ENCODE peak calls at places on chromosome 6, in four cellular contexts. L, Q, Z and B are unnamed samples.

GRCh38 chr6:16205377-16206144 is 32.8 kb upstream of the GMPR start:
- DNase-seq in L (no peak), Q (peak; percentile 29), Z (no peak), B (no peak)

GRCh38 chr6:41639556-41640371 is 1.5 kb downstream of the MDFI start:
- DNase-seq in L (no peak), Q (no peak), Z (no peak), B (no peak)

GRCh38 chr6:82237013-82237412 is 10.5 kb downstream of the IBTK start:
- DNase-seq in L (no peak), Q (peak; percentile 12), Z (no peak), B (no peak)

GRCh38 chr6:146887447-146888077 is 288.8 kb downstream of the ADGB start:
- DNase-seq in L (no peak), Q (no peak), Z (no peak), B (no peak)

GRCh38 chr6:129030231-129030630 is 147.3 kb downstream of the LAMA2 start:
- DNase-seq in L (no peak), Q (no peak), Z (no peak), B (no peak)

GRCh38 chr6:72819609-72820008 is 197.7 kb downstream of the KCNQ5 start:
- DNase-seq in L (no peak), Q (no peak), Z (no peak), B (no peak)

GRCh38 chr6:90701146-90701781 is 114.4 kb upstream of the MAP3K7 start:
- DNase-seq in L (no peak), Q (no peak), Z (no peak), B (no peak)

GRCh38 chr6:104531591-104531990 is 328.1 kb downstream of the HACE1 start:
- DNase-seq in L (no peak), Q (no peak), Z (no peak), B (no peak)

GRCh38 chr6:106167105-106167814 is 81.1 kb downstream of the PRDM1 start:
- DNase-seq in L (no peak), Q (no peak), Z (no peak), B (no peak)

GRCh38 chr6:155541976-155542375 is 86.3 kb upstream of the NOX3 start:
- DNase-seq in L (no peak), Q (no peak), Z (no peak), B (no peak)

GRCh38 chr6:56244528-56245253 is 2.7 kb downstream of the COL21A1 start:
- DNase-seq in L (no peak), Q (no peak), Z (no peak), B (no peak)

GRCh38 chr6:32397252-32397920 is 9.6 kb downstream of the BTNL2 start:
- DNase-seq in L (no peak), Q (no peak), Z (no peak), B (no peak)

GRCh38 chr6:150691463-150691862 is 91.8 kb downstream of the PLEKHG1 start:
- DNase-seq in L (no peak), Q (no peak), Z (no peak), B (no peak)

GRCh38 chr6:116531675-116532570 is 13.6 kb downstream of the TRAPPC3L start:
- DNase-seq in L (peak; percentile 51), Q (peak; percentile 86), Z (peak; percentile 32), B (peak; percentile 62)

GRCh38 chr6:90610291-90610670 is 23.4 kb upstream of the MAP3K7 start:
- DNase-seq in L (no peak), Q (peak; percentile 21), Z (no peak), B (no peak)

GRCh38 chr6:133099573-133099972 is 141.6 kb upstream of the EYA4 start:
- DNase-seq in L (no peak), Q (peak; percentile 31), Z (no peak), B (no peak)

GRCh38 chr6:24931752-24932691 is 3.7 kb downstream of the RIPOR2 start:
- DNase-seq in L (no peak), Q (peak; percentile 61), Z (no peak), B (no peak)

GRCh38 chr6:111789593-111789992 is 83.7 kb downstream of the FYN start:
- DNase-seq in L (no peak), Q (no peak), Z (no peak), B (no peak)

GRCh38 chr6:168196881-168197635 is 118.0 kb upstream of the FRMD1 start:
- DNase-seq in L (no peak), Q (no peak), Z (no peak), B (no peak)

GRCh38 chr6:110593637-110594036 is 117.2 kb upstream of the SLC22A16 start:
- DNase-seq in L (no peak), Q (no peak), Z (no peak), B (no peak)

GRCh38 chr6:170043881-170044790 is 246.7 kb downstream of the DLL1 start:
- DNase-seq in L (no peak), Q (no peak), Z (no peak), B (no peak)

GRCh38 chr6:99036672-99037071 is 88.9 kb upstream of the FBXL4 start:
- DNase-seq in L (no peak), Q (no peak), Z (no peak), B (no peak)

GRCh38 chr6:42745083-42745637 is 743 bp downstream of the TBCC start:
- DNase-seq in L (peak; percentile 14), Q (peak; percentile 39), Z (peak; percentile 14), B (peak; percentile 27)

GRCh38 chr6:71476371-71476770 is 187.8 kb downstream of the OGFRL1 start:
- DNase-seq in L (no peak), Q (no peak), Z (no peak), B (no peak)

GRCh38 chr6:133341607-133342158 is 100.5 kb downstream of the EYA4 start:
- DNase-seq in L (no peak), Q (peak; percentile 76), Z (no peak), B (no peak)

GRCh38 chr6:55617272-55617671 is 38.3 kb upstream of the HMGCLL1 start:
- DNase-seq in L (no peak), Q (peak; percentile 60), Z (no peak), B (no peak)

GRCh38 chr6:136501514-136501913 is 48.7 kb downstream of the MAP7 start:
- DNase-seq in L (no peak), Q (no peak), Z (no peak), B (no peak)

GRCh38 chr6:150202404-150202803 is 59.6 kb downstream of the PPP1R14C start:
- DNase-seq in L (no peak), Q (no peak), Z (no peak), B (no peak)

GRCh38 chr6:54185885-54186284 is 74.6 kb downstream of the MLIP start:
- DNase-seq in L (no peak), Q (no peak), Z (no peak), B (no peak)

DNA sequence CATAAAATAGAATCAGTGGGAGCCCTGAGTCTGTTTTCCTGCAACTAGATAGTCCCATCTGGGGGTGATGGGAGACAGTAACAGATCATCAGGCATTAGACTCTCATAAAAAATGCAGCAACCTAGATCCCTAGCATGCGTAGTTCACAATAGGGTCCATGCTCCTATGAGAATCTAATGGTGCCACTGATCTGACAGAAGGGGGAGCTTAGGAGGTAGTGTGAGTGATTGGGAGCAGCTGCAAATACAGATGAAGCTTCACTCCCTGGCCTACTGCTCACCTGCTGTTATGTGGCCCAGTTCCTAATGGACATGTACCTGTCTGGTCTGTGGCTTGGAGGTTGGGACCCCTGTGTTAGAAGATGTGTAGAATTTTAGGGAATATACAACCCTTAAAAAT is 904.5 kb upstream of the EPHA7 start:
- DNase-seq in L (no peak), Q (peak; percentile 1), Z (no peak), B (no peak)
- TF ChIP-seq CTCF in L (no peak), Q (no peak), Z (peak; percentile 6), B (no peak)

GRCh38 chr6:78883651-78884050 is 16.3 kb downstream of the IRAK1BP1 start:
- DNase-seq in L (no peak), Q (no peak), Z (no peak), B (no peak)
- TF ChIP-seq CTCF in L (no peak), Q (no peak), Z (no peak), B (no peak)

GRCh38 chr6:47452899-47453298 is 24.7 kb upstream of the CD2AP start:
- DNase-seq in L (no peak), Q (no peak), Z (no peak), B (no peak)
- TF ChIP-seq CTCF in L (no peak), Q (no peak), Z (no peak), B (no peak)

GRCh38 chr6:152695317-152696043 is 2.2 kb upstream of the MYCT1 start:
- DNase-seq in L (no peak), Q (peak; percentile 85), Z (no peak), B (no peak)
- TF ChIP-seq CTCF in L (no peak), Q (no peak), Z (no peak), B (no peak)

GRCh38 chr6:6218246-6219085 is 102.0 kb downstream of the F13A1 start:
- DNase-seq in L (no peak), Q (no peak), Z (no peak), B (no peak)

GRCh38 chr6:6217838-6218237 is 102.6 kb downstream of the F13A1 start:
- DNase-seq in L (no peak), Q (no peak), Z (no peak), B (no peak)

GRCh38 chr6:6219716-6220115 is 100.7 kb downstream of the F13A1 start:
- DNase-seq in L (no peak), Q (no peak), Z (no peak), B (no peak)

GRCh38 chr6:6221829-6222535 is 98.5 kb downstream of the F13A1 start:
- DNase-seq in L (no peak), Q (no peak), Z (no peak), B (no peak)

GRCh38 chr6:6220718-6221117 is 99.7 kb downstream of the F13A1 start:
- DNase-seq in L (no peak), Q (no peak), Z (no peak), B (no peak)
- TF ChIP-seq CTCF in L (no peak), Q (no peak), Z (peak; percentile 47), B (no peak)

DNA sequence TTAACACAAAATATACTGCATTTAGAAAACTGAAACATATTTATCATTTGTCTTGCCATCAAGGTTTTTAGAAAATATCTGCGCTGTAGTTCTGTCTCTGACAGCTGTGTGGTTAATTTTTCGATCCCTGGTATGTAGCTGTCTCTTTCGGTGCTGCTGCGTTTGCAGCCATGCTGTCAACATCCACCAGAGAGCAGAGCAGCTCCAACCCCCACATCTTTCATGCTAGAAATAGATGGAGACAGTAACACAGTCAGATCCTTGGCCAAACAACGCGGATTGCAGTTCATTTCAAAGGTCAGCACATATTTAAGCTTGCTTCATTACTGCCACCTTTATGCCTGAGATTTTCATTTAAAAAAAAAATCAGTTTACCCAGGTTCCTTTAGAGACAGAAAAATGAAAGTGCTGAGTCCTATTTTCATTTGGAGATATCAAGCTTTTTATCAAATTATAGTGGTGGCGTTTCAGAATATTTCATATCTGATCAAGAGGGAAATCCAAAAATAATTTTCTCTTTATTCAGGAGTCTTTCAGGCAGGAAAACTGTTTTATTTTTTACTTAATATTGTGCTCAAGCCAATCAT is 157.7 kb upstream of the MMS22L start:
- DNase-seq in L (no peak), Q (peak; percentile 10), Z (no peak), B (no peak)
- TF ChIP-seq CTCF in L (no peak), Q (peak; percentile 34), Z (peak; percentile 58), B (no peak)

GRCh38 chr6:36075656-36076055 is 48.0 kb downstream of the MAPK14 start:
- DNase-seq in L (no peak), Q (no peak), Z (no peak), B (no peak)
- TF ChIP-seq CTCF in L (peak; percentile 39), Q (no peak), Z (peak; percentile 43), B (peak; percentile 45)

DNA sequence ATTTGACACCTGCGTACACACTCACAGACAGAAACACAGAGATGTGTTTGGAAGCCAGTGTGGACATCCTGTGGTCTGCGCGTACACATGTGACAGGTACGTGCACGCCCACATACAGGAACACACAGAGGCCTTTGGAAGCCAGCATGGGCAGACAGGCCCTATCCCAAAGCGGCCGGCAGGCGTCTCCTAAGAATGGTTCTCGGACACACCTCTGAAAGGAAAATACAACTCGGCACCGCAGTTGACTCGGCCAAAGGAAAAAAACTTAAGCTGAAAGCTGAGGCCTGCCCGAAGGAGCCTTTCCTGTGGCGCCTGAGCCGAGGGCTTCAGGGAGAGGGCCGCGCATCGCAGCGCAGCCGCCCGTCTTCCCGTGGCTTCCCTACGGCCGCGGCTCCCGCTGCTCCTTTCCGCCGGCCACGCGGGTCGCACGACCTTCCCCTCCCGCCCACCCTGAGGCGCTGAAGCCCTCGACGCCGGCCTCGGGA is 1.4 kb upstream of the CEP43 start:
- DNase-seq in L (peak; percentile 27), Q (peak; percentile 73), Z (peak; percentile 36), B (peak; percentile 30)
- TF ChIP-seq CTCF in L (no peak), Q (peak; percentile 69), Z (peak; percentile 58), B (no peak)